ENCODE peak calls at places on chromosomes 3 and 15, in four cellular contexts. I, X, K and C are unnamed samples.

GRCh38 chr3:47009225-47010049 is 30.0 kb downstream of the NBEAL2 start:
- DNase-seq in X (peak; percentile 94), K (peak; percentile 58), I (no peak), C (peak; percentile 91)

GRCh38 chr15:77864211-77865105 is 213.1 kb downstream of the TBC1D2B start:
- DNase-seq in I (no peak), X (no peak), K (no peak), C (no peak)

GRCh38 chr3:180102134-180102533 is 65.4 kb upstream of the PEX5L start:
- DNase-seq in X (no peak), I (no peak), K (no peak), C (no peak)

GRCh38 chr3:100009285-100010086 is 104.8 kb downstream of the FILIP1L start:
- DNase-seq in X (no peak), I (no peak), K (no peak), C (peak; percentile 71)

GRCh38 chr3:195129644-195130492 is 141.1 kb downstream of the XXYLT1 start:
- DNase-seq in K (no peak), I (no peak), X (no peak), C (peak; percentile 30)

GRCh38 chr3:125143982-125144652 is 68.4 kb downstream of the SLC12A8 start:
- DNase-seq in X (peak; percentile 49), K (no peak), I (no peak), C (no peak)

GRCh38 chr15:51004103-51004536 is 90.6 kb downstream of the TNFAIP8L3 start:
- DNase-seq in X (no peak), K (no peak), I (peak; percentile 29), C (no peak)

GRCh38 chr15:33242669-33243191 is 48.2 kb upstream of the FMN1 start:
- DNase-seq in K (no peak), I (no peak), X (no peak), C (peak; percentile 43)

GRCh38 chr3:28835249-28835648 is 445.6 kb upstream of the RBMS3 start:
- DNase-seq in K (no peak), I (no peak), X (no peak), C (no peak)

GRCh38 chr3:126127452-126127851 is 43.5 kb upstream of the SLC41A3 start:
- DNase-seq in I (no peak), X (no peak), K (no peak), C (no peak)

GRCh38 chr3:27685474-27685873 is 36.6 kb downstream of the EOMES start:
- DNase-seq in I (no peak), K (no peak), X (no peak), C (no peak)

GRCh38 chr3:35944915-35945710 is 305.8 kb downstream of the ARPP21 start:
- DNase-seq in K (no peak), I (no peak), X (no peak), C (peak; percentile 43)

GRCh38 chr15:69842851-69843250 is 254.9 kb downstream of the TLE3 start:
- DNase-seq in X (no peak), K (no peak), I (no peak), C (no peak)

GRCh38 chr3:87461036-87461435 is 184.7 kb upstream of the POU1F1 start:
- DNase-seq in X (no peak), K (no peak), I (no peak), C (no peak)

GRCh38 chr3:148971819-148972218 is 19.5 kb upstream of the GYG1 start:
- DNase-seq in X (no peak), K (no peak), I (no peak), C (peak; percentile 55)

GRCh38 chr3:69065318-69065964 is 13.3 kb upstream of the TMF1 start:
- DNase-seq in X (no peak), K (no peak), I (no peak), C (no peak)

GRCh38 chr3:89221913-89222312 is 114.5 kb downstream of the EPHA3 start:
- DNase-seq in X (no peak), K (no peak), I (no peak), C (no peak)